ENCODE peak calls at places on chromosomes 7 and 10, in four cellular contexts. V is BJ, P is psoas muscle, C is hepatocyte. S is an unnamed sample.

GRCh38 chr7:19062216-19062615 is 55.2 kb downstream of the TWIST1 start:
- DNase-seq in V (no peak), P (no peak), C (no peak), S (no peak)

GRCh38 chr10:34737772-34738169 is 77.3 kb downstream of the PARD3 start:
- DNase-seq in V (no peak), P (no peak), C (no peak), S (no peak)

GRCh38 chr10:56231436-56231835 is 129.6 kb downstream of the ZWINT start:
- DNase-seq in V (no peak), P (no peak), C (no peak), S (no peak)

GRCh38 chr10:114839901-114840300 is 18.3 kb downstream of the FHIP2A start:
- DNase-seq in V (no peak), P (no peak), C (no peak), S (no peak)

GRCh38 chr10:97042081-97042480 is 143.7 kb downstream of the SLIT1 start:
- DNase-seq in V (no peak), P (no peak), C (no peak), S (no peak)

GRCh38 chr10:86334515-86335085 is 32.0 kb downstream of the GRID1 start:
- DNase-seq in V (no peak), P (no peak), C (peak; percentile 28), S (no peak)

GRCh38 chr10:31749981-31750850 is 178.4 kb downstream of the ARHGAP12 start:
- DNase-seq in V (no peak), P (peak; percentile 72), C (peak; percentile 54), S (no peak)

GRCh38 chr7:122549578-122549977 is 149.3 kb downstream of the RNF133 start:
- DNase-seq in V (no peak), P (no peak), C (no peak), S (no peak)

GRCh38 chr10:51291961-51292360 is 217.7 kb downstream of the PRKG1 start:
- DNase-seq in V (no peak), P (no peak), C (no peak), S (no peak)

GRCh38 chr10:100516847-100517246 is 2.8 kb downstream of the SEC31B start:
- DNase-seq in V (no peak), P (peak; percentile 74), C (no peak), S (peak; percentile 13)

GRCh38 chr10:93071674-93072224 is 1.9 kb upstream of the CYP26A1 start:
- DNase-seq in V (no peak), P (peak; percentile 45), C (peak; percentile 48), S (no peak)

GRCh38 chr7:46838463-46838862 is 743.4 kb downstream of the TNS3 start:
- DNase-seq in V (no peak), P (no peak), C (no peak), S (no peak)

GRCh38 chr10:75272896-75273295 is 37.1 kb upstream of the COMTD1 start:
- DNase-seq in V (no peak), P (no peak), C (no peak), S (no peak)

GRCh38 chr7:109699661-109700060 is 1130.0 kb downstream of the DNAJB9 start:
- DNase-seq in V (no peak), P (no peak), C (no peak), S (no peak)

GRCh38 chr10:21020545-21020944 is 123.4 kb upstream of the NEBL start:
- DNase-seq in V (no peak), P (no peak), C (peak; percentile 19), S (no peak)

GRCh38 chr7:50791921-50792341 is 9.2 kb upstream of the GRB10 start:
- DNase-seq in V (no peak), P (no peak), C (peak; percentile 45), S (no peak)

GRCh38 chr10:13794982-13795381 is 208.2 kb downstream of the PRPF18 start:
- DNase-seq in V (no peak), P (no peak), C (no peak), S (no peak)

GRCh38 chr10:127873901-127874470 is 18.8 kb downstream of the CLRN3 start:
- DNase-seq in V (no peak), P (no peak), C (no peak), S (no peak)

GRCh38 chr7:46449743-46450142 is 528.7 kb upstream of the IGFBP3 start:
- DNase-seq in V (no peak), P (no peak), C (no peak), S (no peak)

GRCh38 chr10:80633910-80634309 is 96.2 kb downstream of the SH2D4B start:
- DNase-seq in V (no peak), P (no peak), C (no peak), S (no peak)

GRCh38 chr7:76234931-76235441 is 33.3 kb downstream of the SRRM3 start:
- DNase-seq in V (peak; percentile 24), P (peak; percentile 79), C (peak; percentile 90), S (peak; percentile 11)

GRCh38 chr7:44305564-44306507 is 19.6 kb downstream of the CAMK2B start:
- DNase-seq in V (no peak), P (peak; percentile 24), C (peak; percentile 1), S (no peak)

GRCh38 chr7:86961686-86962085 is 97.8 kb downstream of the ELAPOR2 start:
- DNase-seq in V (no peak), P (no peak), C (no peak), S (no peak)

GRCh38 chr10:131912620-131913019 is 11.8 kb downstream of the PPP2R2D start:
- DNase-seq in V (no peak), P (no peak), C (no peak), S (no peak)

GRCh38 chr7:33669251-33669670 is 236.1 kb upstream of the BMPER start:
- DNase-seq in V (no peak), P (no peak), C (no peak), S (no peak)

GRCh38 chr7:24716480-24717246 is 40.6 kb downstream of the GSDME start:
- DNase-seq in V (no peak), P (no peak), C (no peak), S (no peak)

GRCh38 chr7:24717247-24717622 is 40.0 kb downstream of the GSDME start:
- DNase-seq in V (no peak), P (no peak), C (no peak), S (no peak)

GRCh38 chr7:24714676-24715010 is 42.6 kb downstream of the GSDME start:
- DNase-seq in V (no peak), P (no peak), C (no peak), S (no peak)

GRCh38 chr7:24715171-24715570 is 42.1 kb downstream of the GSDME start:
- DNase-seq in V (no peak), P (no peak), C (no peak), S (no peak)

DNA sequence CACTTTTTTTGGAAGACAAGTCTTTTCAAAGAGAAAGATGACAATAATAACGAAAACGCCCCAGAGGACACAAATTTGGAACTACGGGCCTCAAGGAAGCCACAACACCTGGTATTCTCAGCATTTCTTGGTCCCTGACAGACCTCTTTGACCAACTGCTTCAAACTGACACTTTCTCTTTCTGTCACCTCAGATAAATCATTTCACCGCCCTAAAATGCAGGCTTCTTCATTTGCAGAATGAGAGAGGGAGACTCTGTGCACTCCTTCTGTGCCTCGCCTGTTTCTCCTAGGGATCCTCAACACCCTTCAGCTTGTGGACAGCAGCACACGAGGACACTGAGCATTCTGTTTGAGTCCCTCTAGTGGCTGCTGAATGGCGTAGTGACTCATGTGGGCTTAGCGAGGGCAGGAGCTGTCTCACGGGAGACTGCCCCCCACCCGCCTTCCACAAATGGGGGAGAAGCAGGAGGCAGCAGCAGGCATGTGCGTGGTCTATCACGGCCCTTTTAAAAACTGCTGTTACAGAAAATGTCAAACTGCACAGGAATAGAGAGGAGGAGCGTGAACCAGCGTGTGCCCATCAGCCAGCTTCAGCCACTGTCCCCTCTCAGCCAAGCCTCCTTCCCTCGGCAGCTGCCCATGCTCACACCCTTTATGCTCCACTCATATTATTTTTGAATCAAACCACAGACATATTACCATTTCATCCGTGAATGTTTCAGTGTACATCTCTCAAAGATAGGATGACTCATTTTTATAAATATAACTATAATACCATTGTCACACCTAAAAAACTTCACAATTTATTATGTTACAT is 41.4 kb downstream of the GSDME start:
- DNase-seq in V (no peak), P (no peak), C (peak; percentile 59), S (peak; percentile 25)
- TF ChIP-seq CTCF in V (peak; percentile 68), P (peak; percentile 44), C (peak; percentile 47), S (peak; percentile 75)

GRCh38 chr7:27098493-27099223 is 2.9 kb upstream of the HOXA1 start:
- DNase-seq in V (no peak), P (peak; percentile 65), C (no peak), S (no peak)
- TF ChIP-seq CTCF in V (no peak), P (no peak), C (peak; percentile 18), S (no peak)

DNA sequence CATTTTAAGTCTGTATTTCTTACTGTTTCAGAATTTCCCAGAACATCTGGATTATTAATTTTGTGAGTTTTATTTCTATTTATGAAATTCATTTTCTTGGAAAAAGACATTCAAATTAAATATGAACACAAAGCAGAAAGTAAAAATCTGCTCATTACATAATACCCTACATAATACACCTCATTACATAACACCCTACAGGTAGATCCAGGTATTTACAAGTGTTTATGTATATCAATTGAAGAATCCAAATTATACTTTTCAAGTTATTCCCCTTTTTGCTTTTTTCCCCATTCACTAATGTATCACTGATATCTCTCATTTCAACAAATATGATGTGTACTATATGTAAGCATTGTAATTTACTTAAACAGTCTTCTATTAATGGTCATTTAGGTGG is 129.1 kb downstream of the USP6NL start:
- DNase-seq in V (no peak), P (no peak), C (no peak), S (no peak)
- TF ChIP-seq CTCF in V (no peak), P (no peak), C (no peak), S (peak; percentile 29)

GRCh38 chr7:101172005-101172853 is 6.9 kb upstream of the VGF start:
- DNase-seq in V (no peak), P (no peak), C (no peak), S (no peak)

GRCh38 chr7:101170617-101171441 is 5.5 kb upstream of the VGF start:
- DNase-seq in V (no peak), P (no peak), C (no peak), S (no peak)

GRCh38 chr7:101172854-101173751 is 7.0 kb downstream of the NAT16 start:
- DNase-seq in V (no peak), P (peak; percentile 86), C (peak; percentile 46), S (peak; percentile 70)

GRCh38 chr7:101169838-101170531 is 4.6 kb upstream of the VGF start:
- DNase-seq in V (no peak), P (peak; percentile 80), C (peak; percentile 80), S (peak; percentile 54)

DNA sequence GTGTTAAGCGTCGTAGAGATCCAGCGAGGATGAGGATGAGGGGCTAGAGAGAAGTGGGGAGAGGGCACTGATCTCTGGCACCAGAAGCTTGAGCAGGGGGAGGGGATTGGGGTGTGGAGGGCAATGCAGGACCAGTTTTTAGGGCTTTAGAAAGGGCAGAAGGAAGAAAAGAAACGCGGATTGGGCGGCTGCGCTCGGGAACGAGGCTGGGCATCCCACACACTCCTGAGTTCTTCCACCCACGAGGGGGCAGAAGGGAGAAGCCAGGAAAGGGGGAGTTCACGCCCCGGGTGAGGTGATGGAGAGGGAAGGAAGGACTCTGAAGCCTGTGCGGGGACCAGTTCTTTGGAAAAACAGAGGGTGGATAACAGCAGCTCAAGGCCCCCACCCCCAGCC is 6.1 kb upstream of the VGF start:
- DNase-seq in V (no peak), P (no peak), C (no peak), S (no peak)
- TF ChIP-seq CTCF in V (peak; percentile 46), P (no peak), C (no peak), S (peak; percentile 43)

DNA sequence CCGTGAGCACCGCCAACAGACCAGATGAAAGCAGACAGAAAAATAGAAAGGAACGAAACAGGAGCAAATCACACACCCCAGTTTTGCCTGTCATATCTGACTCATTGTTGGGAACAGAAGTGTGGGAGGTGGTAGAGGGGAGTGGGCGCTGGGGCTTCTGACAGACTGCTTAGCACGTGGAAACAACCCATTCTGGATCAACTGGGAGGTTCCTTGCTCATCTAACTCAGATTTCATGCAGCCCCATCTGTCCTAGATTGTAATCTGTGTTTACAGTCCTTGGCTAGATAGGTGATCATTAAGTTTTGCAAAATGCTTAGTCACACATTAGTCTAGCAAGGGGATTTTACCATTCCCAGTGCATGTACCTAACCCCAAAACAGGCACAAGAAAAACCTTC is 154.1 kb downstream of the NRP1 start:
- DNase-seq in V (no peak), P (no peak), C (no peak), S (peak; percentile 28)
- TF ChIP-seq CTCF in V (no peak), P (no peak), C (no peak), S (no peak)